ENCODE peak calls at places on chromosomes 4 and X, in four cellular contexts. E, R, B and S are unnamed samples.

GRCh38 chr4:75429208-75429607 is 85.0 kb downstream of the RCHY1 start:
- DNase-seq in B (no peak), E (no peak), R (no peak), S (no peak)

GRCh38 chr4:92307886-92308285 is 4.1 kb downstream of the GRID2 start:
- DNase-seq in E (no peak), B (no peak), R (no peak), S (no peak)

GRCh38 chr4:88982757-88983156 is 74.2 kb downstream of the FAM13A start:
- DNase-seq in B (no peak), E (no peak), R (no peak), S (no peak)

GRCh38 chrX:29858714-29859113 is 356.6 kb upstream of the MAGEB2 start:
- DNase-seq in B (no peak), E (no peak), R (peak; percentile 16), S (no peak)

GRCh38 chrX:9729161-9729885 is 36.3 kb downstream of the GPR143 start:
- DNase-seq in E (no peak), R (no peak), B (no peak), S (no peak)

GRCh38 chr4:36363024-36363423 is 81.6 kb downstream of the DTHD1 start:
- DNase-seq in E (no peak), B (no peak), R (no peak), S (no peak)

GRCh38 chrX:10278716-10279115 is 121.9 kb downstream of the CLCN4 start:
- DNase-seq in B (no peak), R (no peak), E (no peak), S (no peak)

GRCh38 chr4:8737601-8738279 is 133.9 kb downstream of the HMX1 start:
- DNase-seq in E (no peak), R (no peak), B (no peak), S (no peak)

GRCh38 chr4:2275546-2276251 is 13.8 kb upstream of the MXD4 start:
- DNase-seq in R (no peak), E (no peak), B (no peak), S (no peak)